ENCODE peak calls at places on chromosomes 7 and 10, in four cellular contexts. D, L, P and T are unnamed samples.

GRCh38 chr7:81769891-81770818 is at the start of gene HGF:
- DNase-seq in D (peak), L (no peak), P (no peak), T (no peak)

GRCh38 chr10:132859084-132859855 is 73.3 kb upstream of the NKX6-2 start:
- DNase-seq in D (no peak), L (no peak), P (no peak), T (no peak)

GRCh38 chr10:96548589-96548988 is 34.9 kb upstream of the TLL2 start:
- DNase-seq in D (no peak), L (no peak), P (no peak), T (no peak)

GRCh38 chr7:36651404-36651803 is 72.9 kb downstream of the AOAH start:
- DNase-seq in D (no peak), L (no peak), P (no peak), T (no peak)

GRCh38 chr10:21497177-21497807 is 28.2 kb downstream of the SKIDA1 start:
- DNase-seq in D (peak), L (peak), P (no peak), T (peak)

GRCh38 chr10:45160266-45160665 is 155.1 kb downstream of the OR13A1 start:
- DNase-seq in D (no peak), L (no peak), P (no peak), T (no peak)

GRCh38 chr10:28179490-28180099 is 123.3 kb downstream of the MPP7 start:
- DNase-seq in D (peak), L (peak), P (no peak), T (peak)

GRCh38 chr7:26580666-26581065 is 283.7 kb downstream of the SKAP2 start:
- DNase-seq in D (no peak), L (no peak), P (no peak), T (no peak)

GRCh38 chr10:79178614-79179403 is 110.0 kb downstream of the ZMIZ1 start:
- DNase-seq in D (peak), L (peak), P (no peak), T (no peak)

GRCh38 chr7:157769016-157769869 is 432.4 kb downstream of the DNAJB6 start:
- DNase-seq in D (no peak), L (no peak), P (no peak), T (no peak)

GRCh38 chr7:51139796-51140195 is 176.8 kb downstream of the COBL start:
- DNase-seq in D (no peak), L (no peak), P (no peak), T (no peak)

GRCh38 chr10:100232101-100232500 is 2.7 kb upstream of the CHUK start:
- DNase-seq in D (no peak), L (no peak), P (no peak), T (no peak)

GRCh38 chr7:84697506-84697905 is 489.4 kb downstream of the SEMA3D start:
- DNase-seq in D (no peak), L (no peak), P (no peak), T (no peak)

GRCh38 chr10:127357265-127357664 is 160.9 kb upstream of the INSYN2A start:
- DNase-seq in D (no peak), L (no peak), P (no peak), T (no peak)

GRCh38 chr7:140857048-140857447 is 67.7 kb downstream of the BRAF start:
- DNase-seq in D (no peak), L (no peak), P (no peak), T (no peak)

GRCh38 chr7:158814637-158815036 is 14.7 kb downstream of the ESYT2 start:
- DNase-seq in D (no peak), L (peak), P (no peak), T (no peak)

GRCh38 chr7:40979296-40979695 is 723.6 kb downstream of the INHBA start:
- DNase-seq in D (no peak), L (no peak), P (no peak), T (no peak)

GRCh38 chr7:26784118-26784517 is 80.3 kb downstream of the SKAP2 start:
- DNase-seq in D (no peak), L (no peak), P (no peak), T (no peak)

GRCh38 chr10:3625959-3626751 is 158.9 kb downstream of the KLF6 start:
- DNase-seq in D (no peak), L (no peak), P (peak), T (no peak)

GRCh38 chr10:22435650-22436049 is 90.4 kb downstream of the SPAG6 start:
- DNase-seq in D (no peak), L (no peak), P (no peak), T (no peak)

GRCh38 chr10:1575481-1576244 is 161.7 kb downstream of the ADARB2 start:
- DNase-seq in D (no peak), L (no peak), P (no peak), T (no peak)

GRCh38 chr10:97543025-97543546 is 29.5 kb upstream of the ANKRD2 start:
- DNase-seq in D (no peak), L (peak), P (no peak), T (peak)

GRCh38 chr7:134140889-134141867 is 14.0 kb downstream of the LRGUK start:
- DNase-seq in D (peak), L (peak), P (no peak), T (peak)

GRCh38 chr10:34231441-34232180 is 583.5 kb downstream of the PARD3 start:
- DNase-seq in D (no peak), L (no peak), P (no peak), T (peak)

GRCh38 chr7:32094516-32094915 is 24.3 kb upstream of the PDE1C start:
- DNase-seq in D (no peak), L (no peak), P (no peak), T (no peak)

GRCh38 chr7:44124822-44125202 is 1.5 kb upstream of the POLD2 start:
- DNase-seq in D (no peak), L (no peak), P (no peak), T (no peak)

GRCh38 chr7:28956608-28957063 is 1.5 kb downstream of the TRIL start:
- DNase-seq in D (peak), L (no peak), P (no peak), T (peak)

GRCh38 chr7:96837583-96837982 is 127.9 kb upstream of the SEM1 start:
- DNase-seq in D (no peak), L (no peak), P (peak), T (no peak)

GRCh38 chr7:127474457-127474856 is 81.9 kb upstream of the ZNF800 start:
- DNase-seq in D (no peak), L (no peak), P (no peak), T (no peak)

GRCh38 chr7:18573410-18574234 is 78.1 kb downstream of the HDAC9 start:
- DNase-seq in D (no peak), L (no peak), P (no peak), T (no peak)

GRCh38 chr7:45407730-45408406 is 166.3 kb upstream of the ADCY1 start:
- DNase-seq in D (no peak), L (peak), P (no peak), T (no peak)

GRCh38 chr10:132592790-132593788 is 55.5 kb downstream of the INPP5A start:
- DNase-seq in D (no peak), L (no peak), P (peak), T (no peak)

GRCh38 chr7:44075296-44076075 is 6.8 kb downstream of the POLM start:
- DNase-seq in D (no peak), L (no peak), P (no peak), T (no peak)

GRCh38 chr7:3910041-3910440 is 609.0 kb downstream of the SDK1 start:
- DNase-seq in D (no peak), L (no peak), P (no peak), T (no peak)

GRCh38 chr10:93261961-93262610 is 188.4 kb downstream of the CYP26A1 start:
- DNase-seq in D (no peak), L (no peak), P (no peak), T (no peak)

GRCh38 chr7:1017586-1018333 is 26.6 kb upstream of the GPR146 start:
- DNase-seq in D (no peak), L (no peak), P (no peak), T (no peak)

GRCh38 chr10:9668411-9668810 is 1349.3 kb upstream of the CELF2 start:
- DNase-seq in D (no peak), L (no peak), P (no peak), T (no peak)
- TF ChIP-seq FOXM1 in D (no peak), L (no peak), P (no peak), T (no peak)

GRCh38 chr7:129785457-129786178 is 167.1 kb downstream of the UBE2H start:
- DNase-seq in D (no peak), L (no peak), P (no peak), T (no peak)
- H2AFZ ChIP-seq in D (no peak), L (no peak), P (no peak), T (no peak)

DNA sequence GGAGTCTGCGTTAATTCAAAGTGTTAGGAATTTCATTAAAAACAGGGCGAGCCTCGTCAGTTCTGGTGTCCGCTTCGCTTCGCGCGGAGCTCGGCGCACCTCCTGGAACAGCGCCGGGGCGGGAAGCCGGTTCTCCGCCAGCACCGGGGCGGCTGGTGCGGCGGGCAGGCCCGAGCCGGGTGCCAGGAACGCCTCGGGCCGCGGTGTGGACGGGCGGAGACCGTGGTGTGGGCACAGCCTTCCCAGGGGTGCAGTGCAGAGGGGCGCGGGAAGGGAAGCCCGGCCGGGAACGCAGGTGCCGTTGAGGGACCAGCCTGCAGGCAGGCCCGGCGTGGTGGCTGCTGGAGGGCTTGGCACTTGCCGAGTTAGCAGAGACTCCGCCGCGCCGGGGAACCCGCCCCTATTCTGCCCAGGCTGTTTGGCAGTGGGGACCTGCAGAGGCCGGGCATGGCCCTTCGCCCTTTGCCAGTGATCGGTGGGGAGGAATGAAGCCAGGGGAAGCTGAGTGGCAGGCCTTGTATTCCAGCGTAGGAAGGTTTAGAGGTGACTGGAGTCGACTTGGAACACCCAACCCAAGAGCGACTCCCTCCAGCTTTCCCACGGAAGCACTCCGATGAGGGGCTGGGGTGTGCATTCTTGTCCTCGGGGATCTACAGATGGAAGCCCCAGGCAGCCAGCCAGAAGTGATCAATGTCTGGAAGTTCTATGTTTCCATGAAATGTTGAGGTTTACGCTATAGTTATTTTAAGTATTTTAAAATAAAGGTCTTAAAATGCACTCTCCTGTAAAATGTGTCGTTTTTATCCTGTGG is 929 bp upstream of the RHEB start:
- DNase-seq in D (peak), L (no peak), P (no peak), T (no peak)
- TF ChIP-seq FOXM1 in D (no peak), L (no peak), P (no peak), T (no peak)

GRCh38 chr10:18043607-18044006 is 91.9 kb downstream of the SLC39A12 start:
- DNase-seq in D (no peak), L (no peak), P (no peak), T (no peak)

GRCh38 chr10:18044976-18045720 is 93.4 kb downstream of the SLC39A12 start:
- DNase-seq in D (no peak), L (no peak), P (no peak), T (no peak)

DNA sequence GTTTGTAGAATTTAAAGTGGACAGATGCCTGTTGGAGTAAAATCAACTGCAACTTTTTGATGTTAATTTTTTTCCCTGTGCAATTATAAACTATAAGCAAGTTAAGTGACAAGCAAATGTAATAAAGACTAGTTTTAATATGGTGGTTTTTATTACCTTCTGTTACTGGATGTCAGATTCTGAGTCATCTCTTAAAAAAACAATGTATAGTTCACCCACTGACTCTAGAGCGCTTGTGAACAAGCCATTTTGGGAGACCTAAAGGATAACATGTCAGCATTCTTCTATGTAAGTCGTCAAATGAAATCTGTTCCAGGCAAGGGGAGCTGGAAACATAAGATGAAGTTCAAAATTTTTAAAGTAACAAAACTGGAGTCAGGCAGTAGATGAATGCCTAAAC is 91.4 kb downstream of the SLC39A12 start:
- DNase-seq in D (no peak), L (no peak), P (no peak), T (no peak)
- H2AFZ ChIP-seq in D (peak), L (no peak), P (no peak), T (no peak)

GRCh38 chr10:70551971-70552422 is 50.5 kb downstream of the PRF1 start:
- DNase-seq in D (no peak), L (no peak), P (no peak), T (peak)
- TF ChIP-seq FOXM1 in D (no peak), L (no peak), P (no peak), T (no peak)

DNA sequence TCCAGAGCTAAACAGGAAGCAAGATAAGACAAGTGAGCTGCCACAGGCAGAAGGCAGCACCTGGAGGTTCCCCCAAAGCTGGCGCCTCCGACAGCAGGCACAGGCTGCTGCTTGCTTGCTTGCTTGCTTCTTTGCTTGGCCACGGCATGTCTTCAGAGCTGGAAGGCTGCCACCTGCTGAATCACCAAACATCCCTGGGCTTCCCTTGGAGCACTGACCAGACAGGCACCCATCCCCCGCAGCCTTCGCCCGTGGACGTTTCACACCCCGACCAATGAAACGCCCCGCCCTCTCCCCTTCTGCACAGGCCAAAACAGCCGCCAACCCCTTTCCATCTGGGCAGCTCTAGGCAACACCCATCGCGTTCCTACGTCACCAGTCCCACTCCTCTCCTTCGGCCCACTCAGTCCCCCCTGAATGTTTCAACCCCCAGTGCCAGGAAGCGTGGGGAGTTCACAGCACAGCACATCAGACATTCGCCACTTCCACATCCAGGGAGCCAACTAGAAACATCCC is 1.7 kb downstream of the SGMS1 start:
- DNase-seq in D (peak), L (peak), P (peak), T (peak)
- H2AFZ ChIP-seq in D (peak), L (peak), P (peak), T (no peak)

GRCh38 chr10:95289003-95289920 is 1.5 kb downstream of the PDLIM1 start:
- DNase-seq in D (no peak), L (peak), P (no peak), T (no peak)

GRCh38 chr10:95290801-95291633 is at the start of gene PDLIM1:
- DNase-seq in D (peak), L (peak), P (no peak), T (peak)

GRCh38 chr10:95291634-95292039 is 834 bp upstream of the PDLIM1 start:
- DNase-seq in D (peak), L (no peak), P (no peak), T (no peak)

GRCh38 chr10:95289921-95290421 is 832 bp downstream of the PDLIM1 start:
- DNase-seq in D (no peak), L (no peak), P (no peak), T (no peak)

DNA sequence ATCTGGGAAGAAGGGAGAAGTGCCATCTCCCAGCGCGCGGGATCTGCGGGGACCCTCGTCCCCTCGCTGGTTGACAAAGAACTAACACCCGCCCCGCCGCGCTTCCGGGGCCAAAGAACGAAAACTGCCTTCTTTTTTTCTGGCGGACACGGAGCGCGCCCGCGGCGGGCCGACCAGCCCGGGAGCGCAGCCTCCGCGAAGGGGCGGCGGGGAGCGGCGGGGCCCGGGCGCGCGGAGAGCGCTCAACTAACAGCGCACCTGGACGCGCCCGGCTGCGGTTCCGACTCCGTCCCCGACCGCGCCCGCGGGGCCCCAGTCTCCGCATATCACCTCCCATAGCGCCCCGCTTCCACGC is 380 bp downstream of the PDLIM1 start:
- DNase-seq in D (no peak), L (no peak), P (no peak), T (no peak)
- TF ChIP-seq FOXM1 in D (no peak), L (no peak), P (no peak), T (no peak)

DNA sequence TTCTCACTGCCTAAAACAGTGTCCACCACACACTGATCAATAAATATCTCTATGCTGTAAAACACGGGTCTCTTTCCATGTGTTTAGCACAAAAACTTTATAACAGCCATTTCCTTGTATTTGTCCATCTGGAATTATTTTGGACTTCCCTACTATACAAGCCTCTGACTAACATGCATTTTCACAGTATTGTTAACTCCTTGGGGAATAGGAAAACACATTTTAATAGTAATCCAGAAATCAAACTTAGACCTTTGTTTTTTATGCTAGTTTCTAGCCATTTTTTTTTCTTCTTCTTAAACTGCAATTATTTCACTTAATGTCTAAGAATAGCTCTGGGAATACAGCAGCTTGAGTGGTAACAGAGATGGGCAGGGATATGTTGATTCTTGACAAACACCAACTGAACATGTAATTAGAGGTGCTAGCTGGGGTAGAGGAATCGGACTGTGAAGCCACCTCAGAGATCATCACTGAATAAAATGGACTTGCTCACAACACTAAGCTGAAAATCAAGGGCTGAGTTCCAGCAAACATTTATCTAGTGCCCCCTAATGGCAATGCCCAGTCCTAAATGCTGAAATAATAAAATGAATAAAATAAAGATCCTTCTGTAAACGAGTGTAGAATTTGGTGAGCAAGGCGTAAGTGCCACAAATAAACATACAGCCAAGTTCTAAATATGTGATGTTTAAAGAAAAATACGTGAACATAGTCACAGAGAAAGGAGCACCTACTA is 593.1 kb downstream of the SORCS1 start:
- DNase-seq in D (peak), L (peak), P (no peak), T (no peak)
- H2AFZ ChIP-seq in D (no peak), L (no peak), P (no peak), T (no peak)

DNA sequence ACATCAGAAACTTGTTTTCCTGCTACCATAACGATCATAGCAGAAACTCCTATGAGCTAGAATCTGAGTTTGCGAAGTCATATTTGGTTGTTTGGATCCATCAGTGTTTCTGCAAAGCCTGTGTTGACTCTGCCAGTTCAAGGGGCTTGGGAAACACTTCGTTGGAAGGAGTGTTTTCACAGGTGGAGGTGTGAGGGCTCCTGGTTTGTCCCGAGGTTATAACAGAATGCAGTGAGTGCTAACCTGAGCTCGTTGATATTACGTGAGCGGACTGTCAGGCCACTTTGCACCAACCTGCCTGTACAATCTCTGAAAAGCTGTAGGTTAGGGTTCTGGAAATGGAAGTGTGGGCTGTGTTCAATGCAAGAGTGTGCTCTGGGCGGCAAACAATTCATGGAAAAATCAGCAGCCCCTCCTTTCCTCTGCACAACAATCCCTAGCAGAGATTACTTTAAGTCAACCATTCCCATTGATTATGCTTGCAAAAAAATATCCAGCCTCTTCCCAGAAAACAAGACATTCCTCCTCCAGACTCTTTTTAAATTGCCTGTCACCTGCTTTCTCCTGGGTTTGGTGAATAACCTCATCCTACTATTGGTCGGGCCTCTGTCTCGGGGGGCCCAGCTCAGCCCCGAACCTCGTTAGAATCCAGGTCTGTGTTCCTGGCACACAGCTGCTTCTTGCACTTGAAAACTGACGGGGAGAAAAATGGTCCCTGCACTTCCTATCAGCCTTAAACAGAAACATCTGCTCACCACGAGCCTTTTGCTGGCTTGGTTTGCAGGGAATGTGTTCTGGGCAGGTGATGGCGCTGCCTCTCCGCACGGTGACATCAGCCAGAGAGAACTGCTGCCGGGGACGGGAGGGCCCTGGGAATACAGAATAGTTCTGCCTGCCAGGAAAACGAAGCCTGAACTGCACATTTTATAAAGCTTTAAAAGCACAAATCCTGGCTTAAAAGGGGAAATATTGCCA is 622.2 kb downstream of the TYW1 start:
- DNase-seq in D (peak), L (no peak), P (no peak), T (no peak)
- TF ChIP-seq FOXM1 in D (no peak), L (no peak), P (no peak), T (no peak)